ENCODE peak calls at places on chromosomes 16 and 17, in six cellular contexts. A is mucosa of descending colon, Y is ascending aorta, R is right lobe of liver, G is tibial artery, T is cardiac muscle cell. O is an unnamed sample.

GRCh38 chr16:29290631-29291247 is 115.8 kb downstream of the NPIPB11 start:
- DNase-seq in A (peak; percentile 98), Y (peak; percentile 93), R (peak; percentile 87), G (peak; percentile 99), T (peak; percentile 84), O (peak; percentile 94)

GRCh38 chr17:58541249-58541648 is 26.8 kb upstream of the MTMR4 start:
- DNase-seq in A (no peak), Y (no peak), R (no peak), G (no peak), T (no peak), O (no peak)

GRCh38 chr17:73211745-73212144 is 18.9 kb downstream of the COG1 start:
- DNase-seq in A (no peak), Y (no peak), R (no peak), G (peak; percentile 41), T (no peak), O (no peak)

GRCh38 chr16:67278773-67279295 is 498 bp upstream of the PLEKHG4 start:
- DNase-seq in A (peak; percentile 49), Y (no peak), R (no peak), G (no peak), T (no peak), O (no peak)

GRCh38 chr16:47061204-47061603 is 82.5 kb downstream of the NETO2 start:
- DNase-seq in A (no peak), Y (no peak), R (peak; percentile 30), G (peak; percentile 32), T (no peak), O (no peak)

GRCh38 chr17:82127704-82128103 is 29.7 kb upstream of the FASN start:
- DNase-seq in A (no peak), Y (no peak), R (no peak), G (no peak), T (no peak), O (no peak)

GRCh38 chr17:73998246-73999220 is 204.9 kb upstream of the RPL38 start:
- DNase-seq in A (peak; percentile 85), Y (no peak), R (peak; percentile 62), G (no peak), T (peak; percentile 65), O (no peak)

GRCh38 chr17:78925234-78925633 is at the start of gene TIMP2:
- DNase-seq in A (peak; percentile 86), Y (peak; percentile 43), R (peak; percentile 86), G (peak; percentile 95), T (peak; percentile 90), O (peak; percentile 83)

GRCh38 chr17:45719335-45720071 is 64.6 kb upstream of the CRHR1 start:
- DNase-seq in A (no peak), Y (no peak), R (no peak), G (no peak), T (peak; percentile 31), O (no peak)

GRCh38 chr16:71883849-71884638 is at the start of gene ZNF821:
- DNase-seq in A (peak; percentile 80), Y (no peak), R (peak; percentile 82), G (peak; percentile 83), T (peak; percentile 97), O (peak; percentile 55)

GRCh38 chr17:42751628-42752027 is 6.8 kb upstream of the EZH1 start:
- DNase-seq in A (no peak), Y (no peak), R (no peak), G (no peak), T (no peak), O (no peak)
- H3K4me1 ChIP-seq in A (no peaks in the 10 kb centered on the region), Y (no peaks in the 10 kb centered on the region), R (no peaks in the 10 kb centered on the region), G (no peaks in the 10 kb centered on the region), T (no peaks in the 10 kb centered on the region), O (peaks cover 20% of the 10 kb centered on the region)

GRCh38 chr16:10990378-10990777 is 46.0 kb downstream of the CLEC16A start:
- DNase-seq in A (no peak), Y (no peak), R (no peak), G (no peak), T (no peak), O (no peak)
- H3K4me1 ChIP-seq in A (peaks cover 2% of the 10 kb centered on the region), Y (no peaks in the 10 kb centered on the region), R (no peaks in the 10 kb centered on the region), G (peaks cover 4% of the 10 kb centered on the region), T (peaks cover 6% of the 10 kb centered on the region), O (no peaks in the 10 kb centered on the region)

GRCh38 chr17:32558328-32558955 is 71.6 kb downstream of the CDK5R1 start:
- DNase-seq in A (no peak), Y (no peak), R (no peak), G (no peak), T (no peak), O (no peak)
- H3K4me1 ChIP-seq in A (peaks cover 4% of the 10 kb centered on the region), Y (no peaks in the 10 kb centered on the region), R (no peaks in the 10 kb centered on the region), G (no peaks in the 10 kb centered on the region), T (peaks cover 10% of the 10 kb centered on the region), O (peaks cover 6% of the 10 kb centered on the region)

GRCh38 chr16:20875358-20875656 is 24.9 kb downstream of the DCUN1D3 start:
- DNase-seq in A (no peak), Y (no peak), R (no peak), G (no peak), T (no peak), O (no peak)

GRCh38 chr16:20871258-20871657 is 28.9 kb downstream of the DCUN1D3 start:
- DNase-seq in A (no peak), Y (no peak), R (no peak), G (no peak), T (no peak), O (no peak)

GRCh38 chr16:20873331-20873730 is 26.8 kb downstream of the DCUN1D3 start:
- DNase-seq in A (no peak), Y (no peak), R (no peak), G (no peak), T (no peak), O (no peak)

GRCh38 chr16:20871935-20872815 is 28.0 kb downstream of the DCUN1D3 start:
- DNase-seq in A (no peak), Y (no peak), R (no peak), G (no peak), T (no peak), O (no peak)

DNA sequence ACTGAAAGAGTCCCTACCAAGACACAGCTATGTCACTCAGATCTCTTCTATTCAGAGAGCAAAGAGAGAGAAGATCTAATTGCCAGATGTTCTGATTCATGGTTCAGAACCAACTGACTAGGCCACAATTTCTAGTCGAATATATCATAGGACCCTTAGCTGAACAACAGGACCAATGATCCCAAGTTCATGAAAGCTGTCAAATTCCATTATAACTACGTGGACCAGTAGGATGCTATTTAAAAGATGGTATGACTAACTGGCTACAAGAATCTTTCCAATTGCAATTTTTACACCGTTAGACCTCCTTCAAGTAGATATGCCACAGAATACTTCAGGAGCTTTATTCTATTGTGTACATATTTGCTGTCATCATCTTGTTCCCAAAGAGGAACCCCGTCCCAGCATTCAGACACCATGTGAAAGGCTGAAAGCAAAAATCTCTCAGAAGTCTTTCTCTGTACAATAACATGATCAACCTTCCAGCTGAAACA is 26.0 kb downstream of the DCUN1D3 start:
- DNase-seq in A (no peak), Y (no peak), R (no peak), G (no peak), T (no peak), O (no peak)
- H3K4me1 ChIP-seq in A (peaks cover 9% of the 10 kb centered on the region), Y (peaks cover 74% of the 10 kb centered on the region), R (no peaks in the 10 kb centered on the region), G (peaks cover 87% of the 10 kb centered on the region), T (peaks cover 53% of the 10 kb centered on the region), O (peaks cover 3% of the 10 kb centered on the region)

DNA sequence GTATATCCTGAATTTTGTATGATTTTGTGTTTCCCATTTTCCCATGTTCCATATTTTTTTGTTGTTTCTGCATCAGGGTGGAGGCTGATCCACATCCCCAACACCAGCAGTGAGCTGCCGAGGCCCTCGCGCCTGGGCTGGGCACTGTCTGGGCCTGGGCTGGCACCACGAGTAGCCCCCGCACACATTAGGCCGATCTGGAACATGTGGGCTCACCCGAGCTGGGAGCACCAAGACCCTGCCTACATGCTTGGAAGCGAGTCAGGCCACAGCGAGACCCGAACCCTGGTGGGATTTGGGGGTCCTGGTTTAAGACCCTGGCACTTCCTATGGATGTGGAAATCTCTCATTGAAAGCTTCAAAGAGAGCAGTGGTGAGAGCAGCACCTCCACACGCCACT is 8.5 kb downstream of the KCTD5 start:
- DNase-seq in A (no peak), Y (no peak), R (no peak), G (no peak), T (no peak), O (no peak)
- H3K4me1 ChIP-seq in A (peaks cover 2% of the 10 kb centered on the region), Y (peaks cover 3% of the 10 kb centered on the region), R (no peaks in the 10 kb centered on the region), G (peaks cover 10% of the 10 kb centered on the region), T (no peaks in the 10 kb centered on the region), O (no peaks in the 10 kb centered on the region)

O was measured in tibial nerve.